ENCODE peak calls at places on chromosomes 2 and 18, in four cellular contexts. One of them, this sample, is unnamed.

GRCh38 chr2:107621186-107621835 is 205.4 kb upstream of the RGPD4 start:
- DNase-seq in HepG2: no peak
- DNase-seq in K562: no peak
- DNase-seq in WTC11: no peak
- DNase-seq in this sample: no peak

GRCh38 chr2:85154048-85154753 is 21.0 kb downstream of the TCF7L1 start:
- DNase-seq in WTC11: no peak
- DNase-seq in HepG2: no peak
- DNase-seq in K562: no peak
- DNase-seq in this sample: no peak

GRCh38 chr2:145170787-145171186 is 650.9 kb upstream of the ZEB2 start:
- DNase-seq in HepG2: no peak
- DNase-seq in K562: no peak
- DNase-seq in WTC11: no peak
- DNase-seq in this sample: no peak

GRCh38 chr2:199862779-199863178 is 11.8 kb upstream of the FTCDNL1 start:
- DNase-seq in K562: no peak
- DNase-seq in WTC11: no peak
- DNase-seq in HepG2: no peak
- DNase-seq in this sample: no peak

GRCh38 chr2:31132786-31133185 is 5.5 kb downstream of the GALNT14 start:
- DNase-seq in HepG2: no peak
- DNase-seq in WTC11: no peak
- DNase-seq in K562: no peak
- DNase-seq in this sample: no peak

GRCh38 chr18:59354731-59355130 is 4.3 kb downstream of the LMAN1 start:
- DNase-seq in K562: no peak
- DNase-seq in HepG2: no peak
- DNase-seq in WTC11: no peak
- DNase-seq in this sample: no peak

GRCh38 chr2:49110571-49111315 is 43.6 kb downstream of the FSHR start:
- DNase-seq in HepG2: no peak
- DNase-seq in K562: no peak
- DNase-seq in WTC11: no peak
- DNase-seq in this sample: no peak

GRCh38 chr18:27599202-27599829 is 414.2 kb upstream of the CHST9 start:
- DNase-seq in K562: peak
- DNase-seq in HepG2: peak
- DNase-seq in WTC11: peak
- DNase-seq in this sample: no peak

GRCh38 chr2:224802407-224802806 is 86.2 kb upstream of the CCDC195 start:
- DNase-seq in K562: no peak
- DNase-seq in HepG2: no peak
- DNase-seq in WTC11: no peak
- DNase-seq in this sample: no peak

GRCh38 chr2:196376984-196377877 is 205.9 kb upstream of the STK17B start:
- DNase-seq in WTC11: no peak
- DNase-seq in HepG2: no peak
- DNase-seq in K562: no peak
- DNase-seq in this sample: peak

GRCh38 chr18:47881752-47882455 is 48.6 kb downstream of the SMAD2 start:
- DNase-seq in WTC11: no peak
- DNase-seq in K562: no peak
- DNase-seq in HepG2: peak
- DNase-seq in this sample: no peak

GRCh38 chr18:11851156-11852047 is at the start of gene CHMP1B:
- DNase-seq in WTC11: peak
- DNase-seq in HepG2: peak
- DNase-seq in K562: peak
- DNase-seq in this sample: peak

GRCh38 chr2:11398710-11399109 is 54.3 kb upstream of the ROCK2 start:
- DNase-seq in WTC11: no peak
- DNase-seq in K562: no peak
- DNase-seq in HepG2: no peak
- DNase-seq in this sample: no peak

GRCh38 chr2:238527565-238527964 is 100.8 kb downstream of the ASB1 start:
- DNase-seq in WTC11: no peak
- DNase-seq in HepG2: no peak
- DNase-seq in K562: no peak
- DNase-seq in this sample: no peak
- TF ChIP-seq CREM in WTC11: no peak
- TF ChIP-seq CREM in HepG2: no peak
- TF ChIP-seq CREM in K562: no peak
- TF ChIP-seq CREM in this sample: no peak

DNA sequence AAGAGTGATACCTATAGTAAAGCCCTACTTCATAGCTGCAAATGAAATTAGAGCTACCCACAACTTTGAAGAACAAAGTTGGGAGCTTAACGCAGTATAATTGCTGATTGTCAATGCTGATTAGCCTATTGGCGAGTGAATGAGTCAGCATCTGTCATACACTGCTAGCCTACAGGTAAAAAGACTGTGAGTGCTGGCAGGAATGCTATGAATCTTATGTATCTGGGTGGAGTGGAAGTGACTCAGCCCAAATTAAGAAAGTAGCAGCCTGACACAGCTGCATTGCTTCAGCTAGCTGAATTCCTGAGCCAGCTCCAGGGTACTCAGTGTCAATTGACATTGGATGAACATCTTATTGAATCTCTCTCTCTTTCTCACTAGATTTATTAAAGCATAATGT is 179.3 kb upstream of the DCC start:
- DNase-seq in WTC11: no peak
- DNase-seq in HepG2: no peak
- DNase-seq in K562: no peak
- DNase-seq in this sample: no peak
- TF ChIP-seq CREM in WTC11: no peak
- TF ChIP-seq CREM in HepG2: no peak
- TF ChIP-seq CREM in K562: no peak
- TF ChIP-seq CREM in this sample: no peak

DNA sequence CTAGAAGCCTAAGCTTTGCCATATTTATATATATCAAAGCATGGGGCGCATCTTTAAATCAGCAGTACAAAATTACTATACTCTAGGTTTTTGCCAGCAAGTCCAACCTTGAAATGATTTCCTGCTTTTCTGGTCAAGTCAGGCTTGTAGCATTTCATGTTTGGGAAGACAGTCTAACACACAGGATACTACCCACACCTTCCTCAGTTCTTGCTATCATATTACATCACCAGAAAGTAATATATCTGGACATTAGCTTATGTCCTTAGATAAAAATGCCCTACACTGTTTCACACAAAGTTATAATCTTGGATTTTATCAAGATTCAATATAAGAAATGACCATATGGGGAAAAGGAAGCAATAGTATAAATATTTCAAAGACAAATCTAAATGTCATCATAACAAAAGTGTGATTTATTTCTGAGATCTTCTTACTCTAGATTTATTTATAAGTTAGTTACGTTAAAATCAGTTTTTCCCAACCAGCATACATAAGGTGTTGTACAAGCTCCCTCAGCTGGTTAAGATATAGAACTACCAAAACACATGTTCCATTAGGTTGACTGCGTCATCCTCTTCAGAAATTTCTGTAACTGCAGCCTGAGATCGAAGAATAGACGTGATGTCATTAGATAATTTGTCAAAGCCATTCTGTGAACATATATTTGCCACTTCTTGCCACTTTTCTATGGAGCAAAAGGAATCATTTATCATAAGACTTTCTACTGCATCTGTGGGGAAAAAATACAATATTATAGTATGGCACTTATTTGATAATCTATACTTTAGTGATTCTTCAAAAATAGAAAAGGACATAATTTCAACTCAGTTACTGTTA is 56.6 kb downstream of the CLHC1 start:
- DNase-seq in K562: peak
- DNase-seq in HepG2: peak
- DNase-seq in WTC11: no peak
- DNase-seq in this sample: no peak
- TF ChIP-seq CREM in K562: peak
- TF ChIP-seq CREM in HepG2: no peak
- TF ChIP-seq CREM in WTC11: no peak
- TF ChIP-seq CREM in this sample: no peak

GRCh38 chr2:60597346-60597745 is 43.9 kb upstream of the BCL11A start:
- DNase-seq in HepG2: no peak
- DNase-seq in WTC11: no peak
- DNase-seq in K562: no peak
- DNase-seq in this sample: no peak
- TF ChIP-seq CREM in HepG2: no peak
- TF ChIP-seq CREM in WTC11: no peak
- TF ChIP-seq CREM in K562: no peak
- TF ChIP-seq CREM in this sample: no peak

GRCh38 chr2:202017940-202018339 is 15.7 kb upstream of the FZD7 start:
- DNase-seq in WTC11: no peak
- DNase-seq in K562: no peak
- DNase-seq in HepG2: no peak
- DNase-seq in this sample: no peak

GRCh38 chr2:202019689-202020450 is 13.8 kb upstream of the FZD7 start:
- DNase-seq in WTC11: no peak
- DNase-seq in K562: no peak
- DNase-seq in HepG2: no peak
- DNase-seq in this sample: no peak

GRCh38 chr2:202016579-202017227 is 17.0 kb upstream of the FZD7 start:
- DNase-seq in K562: no peak
- DNase-seq in WTC11: no peak
- DNase-seq in HepG2: no peak
- DNase-seq in this sample: no peak

GRCh38 chr2:202015471-202015870 is 18.2 kb upstream of the FZD7 start:
- DNase-seq in WTC11: no peak
- DNase-seq in HepG2: no peak
- DNase-seq in K562: no peak
- DNase-seq in this sample: no peak

GRCh38 chr2:202018950-202019349 is 14.7 kb upstream of the FZD7 start:
- DNase-seq in HepG2: no peak
- DNase-seq in K562: no peak
- DNase-seq in WTC11: no peak
- DNase-seq in this sample: no peak
- TF ChIP-seq CREM in HepG2: no peak
- TF ChIP-seq CREM in K562: no peak
- TF ChIP-seq CREM in WTC11: no peak
- TF ChIP-seq CREM in this sample: no peak

GRCh38 chr2:46547223-46548102 is 68.1 kb downstream of the TMEM247 start:
- DNase-seq in WTC11: no peak
- DNase-seq in K562: no peak
- DNase-seq in HepG2: peak
- DNase-seq in this sample: no peak
- TF ChIP-seq CREM in WTC11: no peak
- TF ChIP-seq CREM in K562: no peak
- TF ChIP-seq CREM in HepG2: no peak
- TF ChIP-seq CREM in this sample: no peak

GRCh38 chr2:62423235-62423634 is 82.8 kb downstream of the TMEM17 start:
- DNase-seq in HepG2: peak
- DNase-seq in WTC11: no peak
- DNase-seq in K562: no peak
- DNase-seq in this sample: no peak
- TF ChIP-seq CREM in HepG2: no peak
- TF ChIP-seq CREM in WTC11: no peak
- TF ChIP-seq CREM in K562: no peak
- TF ChIP-seq CREM in this sample: no peak